ENCODE peak calls at places on chromosomes 11 and 22, in eight cellular contexts. N is ovary, J is transverse colon, M is spleen, Y is adrenal gland, O is upper lobe of left lung, R is prostate gland, B is tibial nerve. H is an unnamed sample.

GRCh38 chr11:120929664-120930154 is 94.2 kb upstream of the TBCEL start:
- DNase-seq in Y (peak; percentile 39), B (no peak), J (peak; percentile 41), N (no peak), M (no peak), R (peak; percentile 10), O (no peak), H (peak; percentile 42)

GRCh38 chr11:10797561-10797960 is 11.2 kb downstream of the EIF4G2 start:
- DNase-seq in Y (no peak), R (no peak), N (no peak), B (no peak), O (no peak), M (no peak), J (no peak), H (no peak)

GRCh38 chr11:93024376-93024775 is 54.9 kb downstream of the MTNR1B start:
- DNase-seq in J (no peak), Y (no peak), M (no peak), R (no peak), N (no peak), O (no peak), B (no peak), H (no peak)

GRCh38 chr22:50185384-50186087 is at the start of gene TRABD:
- DNase-seq in J (peak; percentile 93), N (peak; percentile 89), M (peak; percentile 96), B (peak; percentile 65), R (peak; percentile 83), O (peak; percentile 98), Y (peak; percentile 92), H (peak; percentile 92)

GRCh38 chr22:17774206-17774927 is at the start of gene BID:
- DNase-seq in Y (no peak), M (peak; percentile 96), N (no peak), J (peak; percentile 75), R (no peak), O (peak; percentile 93), B (no peak), H (peak; percentile 81)

GRCh38 chr11:8790964-8791363 is 108.4 kb downstream of the RPL27A start:
- DNase-seq in M (no peak), J (no peak), O (no peak), N (no peak), R (no peak), B (no peak), Y (no peak), H (no peak)

GRCh38 chr22:41446057-41446501 is 522 bp downstream of the TOB2 start:
- DNase-seq in J (peak; percentile 39), Y (peak; percentile 47), N (peak; percentile 57), O (no peak), B (no peak), M (peak; percentile 91), R (peak; percentile 16), H (peak; percentile 62)

GRCh38 chr11:64428685-64429084 is 69.7 kb downstream of the RPS6KA4 start:
- DNase-seq in R (no peak), Y (no peak), J (no peak), M (no peak), B (no peak), N (no peak), O (no peak), H (no peak)

GRCh38 chr11:113874920-113875413 is 405 bp downstream of the USP28 start:
- DNase-seq in Y (peak; percentile 43), M (no peak), B (no peak), N (no peak), J (no peak), R (peak; percentile 26), O (no peak), H (no peak)

GRCh38 chr11:46356911-46357482 is 9.7 kb downstream of the DGKZ start:
- DNase-seq in M (no peak), R (no peak), B (no peak), J (no peak), O (no peak), Y (no peak), N (no peak), H (no peak)

GRCh38 chr11:84261707-84262106 is 975.5 kb upstream of the CCDC90B start:
- DNase-seq in O (no peak), M (no peak), R (no peak), N (no peak), B (no peak), Y (no peak), J (no peak), H (peak; percentile 60)

GRCh38 chr11:95088946-95089619 is 563 bp upstream of the ENDOD1 start:
- DNase-seq in O (no peak), M (no peak), R (no peak), N (no peak), Y (no peak), J (no peak), B (no peak), H (no peak)

GRCh38 chr22:46073683-46074504 is 76.4 kb upstream of the PPARA start:
- DNase-seq in Y (peak; percentile 87), R (no peak), M (peak; percentile 75), O (peak; percentile 62), J (peak; percentile 50), B (no peak), N (no peak), H (peak; percentile 63)

GRCh38 chr11:121500717-121501116 is 48.0 kb upstream of the SORL1-AS1 start:
- DNase-seq in O (no peak), J (no peak), Y (no peak), B (no peak), M (no peak), N (no peak), R (no peak), H (no peak)

GRCh38 chr22:38503021-38503420 is 3.1 kb downstream of the DDX17 start:
- DNase-seq in O (no peak), J (no peak), Y (no peak), N (no peak), M (no peak), R (no peak), B (no peak), H (no peak)

GRCh38 chr11:27405134-27405533 is 42.1 kb upstream of the CCDC34 start:
- DNase-seq in N (no peak), Y (no peak), R (no peak), J (no peak), B (no peak), O (no peak), M (no peak), H (no peak)

GRCh38 chr11:78351979-78352731 is 65.5 kb downstream of the GAB2 start:
- DNase-seq in B (no peak), O (no peak), Y (no peak), J (no peak), N (no peak), M (no peak), R (no peak), H (no peak)

DNA sequence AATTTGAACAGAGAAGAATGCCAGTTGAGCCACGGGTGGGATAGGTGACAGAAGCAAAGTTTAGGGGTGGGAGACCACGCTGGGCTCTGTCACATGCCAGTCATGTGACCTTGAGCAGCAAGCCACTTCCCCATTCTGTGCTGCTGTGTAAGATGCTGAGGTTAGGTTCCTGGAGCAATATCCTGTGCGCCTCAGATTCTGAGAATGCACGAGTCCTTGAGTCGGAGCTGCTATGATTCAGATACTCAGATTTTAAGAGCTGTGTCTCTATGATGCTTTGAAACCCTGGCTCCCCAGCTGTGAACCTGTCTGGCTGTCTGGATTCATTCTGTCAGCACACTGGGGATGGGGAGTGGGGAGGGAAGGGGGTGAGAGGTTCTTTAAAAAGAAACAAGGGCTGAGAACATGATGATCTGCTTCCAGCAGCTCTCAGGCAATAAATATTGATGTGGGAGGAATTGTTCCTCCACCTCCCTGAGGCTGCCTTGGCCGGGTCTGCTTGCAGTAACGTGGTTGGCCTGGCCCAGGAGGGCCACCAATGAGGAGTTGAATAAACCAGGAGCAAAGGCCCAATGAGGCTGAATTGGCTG is 24.0 kb downstream of the SLCO2B1 start:
- DNase-seq in J (no peak), M (no peak), N (peak; percentile 28), R (no peak), O (no peak), B (peak; percentile 56), Y (peak; percentile 50), H (no peak)
- TF ChIP-seq POLR2A in J (no peak), M (no peak), N (no peak), R (no peak), O (no peak), B (no peak), Y (no peak), H (peak; percentile 17)

GRCh38 chr11:82734120-82734479 is 436 bp upstream of the FAM181B start:
- DNase-seq in J (no peak), B (no peak), N (no peak), O (no peak), R (no peak), Y (no peak), M (no peak), H (no peak)
- H3K27ac ChIP-seq in J (no peak overlapping the region), B (peak overlapping the region; percentile 77), N (peak overlapping the region; percentile 42), O (no peak overlapping the region), R (no peak overlapping the region), Y (no peak overlapping the region), M (no peak overlapping the region), H (no peak overlapping the region)

GRCh38 chr11:75554258-75555022 is 7.6 kb upstream of the SERPINH1 start:
- DNase-seq in N (peak; percentile 99), J (peak; percentile 82), R (peak; percentile 19), Y (peak; percentile 96), O (peak; percentile 90), B (peak; percentile 76), M (no peak), H (peak; percentile 76)
- TF ChIP-seq POLR2A in N (peak; percentile 71), J (no peak), R (no peak), Y (peak; percentile 62), O (no peak), B (no peak), M (no peak), H (peak; percentile 30)

DNA sequence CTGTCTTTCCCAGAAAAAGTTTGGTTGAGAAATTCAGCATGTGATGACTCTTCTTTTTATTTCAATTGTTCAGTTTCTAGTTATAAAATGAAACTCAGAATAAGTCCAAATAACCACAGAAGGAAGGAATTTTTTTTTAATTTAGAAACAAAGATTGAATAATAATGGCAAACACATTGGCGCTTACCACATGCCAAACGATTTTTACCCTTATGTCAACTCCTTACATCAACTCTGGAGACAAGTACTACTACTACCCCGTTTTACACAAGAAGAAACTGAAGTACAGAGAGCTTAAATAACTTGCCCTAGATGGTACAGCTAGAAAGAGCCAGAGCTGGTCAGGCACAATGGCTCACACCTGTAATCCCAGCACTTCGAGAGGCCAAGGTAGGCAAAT is 52.4 kb downstream of the AHNAK start:
- DNase-seq in N (no peak), R (no peak), O (no peak), M (no peak), J (no peak), B (no peak), Y (no peak), H (no peak)
- H3K27ac ChIP-seq in N (no peak overlapping the region), R (no peak overlapping the region), O (no peak overlapping the region), M (no peak overlapping the region), J (no peak overlapping the region), B (no peak overlapping the region), Y (no peak overlapping the region), H (no peak overlapping the region)

DNA sequence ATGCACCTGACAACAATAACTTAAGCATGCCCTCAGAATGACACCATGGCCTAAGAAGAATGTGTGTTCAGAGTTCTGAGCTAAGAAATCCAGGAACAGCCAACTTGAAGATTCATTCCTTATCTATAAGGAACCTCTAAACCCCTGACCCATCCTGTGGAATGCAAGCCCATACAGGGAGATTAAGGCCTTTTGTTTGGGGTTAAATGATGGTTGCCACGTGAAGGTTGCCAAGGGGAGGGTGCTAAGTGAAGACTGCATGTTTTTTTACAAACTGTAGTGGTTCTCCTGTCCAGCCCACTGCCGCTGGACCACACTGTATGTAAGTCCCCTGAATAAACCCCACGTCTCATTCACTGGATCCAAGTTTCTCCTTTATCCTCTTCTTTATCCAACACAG is 138.2 kb downstream of the GUCY1A2 start:
- DNase-seq in N (no peak), B (no peak), R (no peak), Y (no peak), J (no peak), M (no peak), O (no peak), H (no peak)
- TF ChIP-seq POLR2A in N (no peak), B (no peak), R (no peak), Y (no peak), J (no peak), M (no peak), O (no peak), H (no peak)